ENCODE peak calls at places on chromosomes 2 and 18, in four cellular contexts. O, Y, J and S are unnamed samples.

GRCh38 chr2:65228249-65228750 is 669 bp downstream of the ACTR2 start:
- DNase-seq in O (no peak), Y (peak; percentile 34), J (no peak), S (no peak)

GRCh38 chr2:206323033-206323432 is 48.6 kb downstream of the ZDBF2 start:
- DNase-seq in O (no peak), Y (no peak), J (no peak), S (no peak)

GRCh38 chr18:9992988-9993845 is 79.4 kb downstream of the VAPA start:
- DNase-seq in O (no peak), Y (no peak), J (no peak), S (no peak)

GRCh38 chr2:68447118-68447517 is 20.0 kb downstream of the FBXO48 start:
- DNase-seq in O (no peak), Y (no peak), J (no peak), S (no peak)

GRCh38 chr2:54558188-54558975 is 102.3 kb downstream of the SPTBN1 start:
- DNase-seq in O (no peak), Y (peak; percentile 92), J (peak; percentile 51), S (peak; percentile 78)

GRCh38 chr2:192044496-192044895 is 150.2 kb downstream of the TMEFF2 start:
- DNase-seq in O (no peak), Y (no peak), J (no peak), S (no peak)

GRCh38 chr2:69961496-69961895 is at the start of gene ASPRV1:
- DNase-seq in O (no peak), Y (no peak), J (no peak), S (no peak)

GRCh38 chr18:21218862-21219261 is 23.2 kb upstream of the GREB1L start:
- DNase-seq in O (no peak), Y (no peak), J (no peak), S (no peak)

GRCh38 chr2:177143444-177143843 is 69.2 kb upstream of the HNRNPA3 start:
- DNase-seq in O (peak; percentile 57), Y (peak; percentile 67), J (no peak), S (no peak)

GRCh38 chr2:134401081-134401497 is 147.2 kb downstream of the MGAT5 start:
- DNase-seq in O (no peak), Y (no peak), J (no peak), S (no peak)

GRCh38 chr18:10230072-10230471 is 224.4 kb upstream of the APCDD1 start:
- DNase-seq in O (peak; percentile 78), Y (peak; percentile 90), J (no peak), S (no peak)

GRCh38 chr2:54708584-54709340 is 14.7 kb upstream of the EML6 start:
- DNase-seq in O (no peak), Y (peak; percentile 36), J (no peak), S (no peak)

GRCh38 chr2:43186321-43186678 is 40.1 kb downstream of the ZFP36L2 start:
- DNase-seq in O (no peak), Y (no peak), J (no peak), S (no peak)